ENCODE peak calls at places on chromosome 22, in four cellular contexts. One of them, this sample, is unnamed. For H3K4me1, the result is how much of the 10 kb centered on the place peaks cover.

GRCh38 chr22:31929126-31929928 is 15.0 kb upstream of the YWHAH start:
- DNase-seq in adrenal gland: no peak
- DNase-seq in colonic mucosa: peak
- DNase-seq in small intestine: no peak
- DNase-seq in this sample: no peak

GRCh38 chr22:31230871-31231621 is 18.9 kb downstream of the LIMK2 start:
- DNase-seq in adrenal gland: peak
- DNase-seq in colonic mucosa: peak
- DNase-seq in small intestine: peak
- DNase-seq in this sample: no peak

GRCh38 chr22:28297504-28297903 is 378.4 kb upstream of the PITPNB start:
- DNase-seq in small intestine: peak
- DNase-seq in adrenal gland: no peak
- DNase-seq in colonic mucosa: no peak
- DNase-seq in this sample: no peak

GRCh38 chr22:30305519-30305905 is 16.2 kb upstream of the CASTOR1 start:
- DNase-seq in colonic mucosa: peak
- DNase-seq in small intestine: peak
- DNase-seq in adrenal gland: peak
- DNase-seq in this sample: no peak

GRCh38 chr22:38924197-38924952 is 33.0 kb upstream of the APOBEC3A start:
- DNase-seq in adrenal gland: peak
- DNase-seq in small intestine: peak
- DNase-seq in colonic mucosa: peak
- DNase-seq in this sample: no peak

GRCh38 chr22:21931056-21931455 is 21.6 kb downstream of the PPM1F start:
- DNase-seq in adrenal gland: no peak
- DNase-seq in small intestine: no peak
- DNase-seq in colonic mucosa: no peak
- DNase-seq in this sample: no peak

GRCh38 chr22:19986410-19987341 is 29.9 kb downstream of the ARVCF start:
- DNase-seq in colonic mucosa: peak
- DNase-seq in adrenal gland: peak
- DNase-seq in small intestine: peak
- DNase-seq in this sample: no peak

GRCh38 chr22:37237371-37238268 is 6.4 kb downstream of the RAC2 start:
- DNase-seq in colonic mucosa: no peak
- DNase-seq in small intestine: no peak
- DNase-seq in adrenal gland: no peak
- DNase-seq in this sample: no peak

GRCh38 chr22:44341431-44342346 is 28.9 kb upstream of the SHISAL1 start:
- DNase-seq in adrenal gland: no peak
- DNase-seq in small intestine: no peak
- DNase-seq in colonic mucosa: no peak
- DNase-seq in this sample: no peak

GRCh38 chr22:27876684-27877083 is 42.4 kb downstream of the PITPNB start:
- DNase-seq in colonic mucosa: no peak
- DNase-seq in adrenal gland: no peak
- DNase-seq in small intestine: no peak
- DNase-seq in this sample: no peak

GRCh38 chr22:19970031-19970478 is 28.4 kb upstream of the TXNRD2 start:
- DNase-seq in colonic mucosa: no peak
- DNase-seq in adrenal gland: peak
- DNase-seq in small intestine: no peak
- DNase-seq in this sample: no peak

GRCh38 chr22:35893698-35894097 is 134.9 kb downstream of the RBFOX2 start:
- DNase-seq in small intestine: peak
- DNase-seq in adrenal gland: no peak
- DNase-seq in colonic mucosa: no peak
- DNase-seq in this sample: no peak

GRCh38 chr22:46673205-46673604 is 53.0 kb downstream of the GRAMD4 start:
- DNase-seq in small intestine: no peak
- DNase-seq in adrenal gland: no peak
- DNase-seq in colonic mucosa: no peak
- DNase-seq in this sample: no peak

GRCh38 chr22:30425616-30426394 is at the start of gene MTFP1:
- DNase-seq in small intestine: peak
- DNase-seq in adrenal gland: peak
- DNase-seq in colonic mucosa: peak
- DNase-seq in this sample: no peak

GRCh38 chr22:36016656-36017055 is 12.0 kb downstream of the RBFOX2 start:
- DNase-seq in colonic mucosa: no peak
- DNase-seq in small intestine: no peak
- DNase-seq in adrenal gland: no peak
- DNase-seq in this sample: no peak

GRCh38 chr22:40211481-40212052 is 33.8 kb downstream of the TNRC6B start:
- DNase-seq in small intestine: no peak
- DNase-seq in adrenal gland: no peak
- DNase-seq in colonic mucosa: no peak
- DNase-seq in this sample: no peak

GRCh38 chr22:17334054-17334453 is 35.2 kb upstream of the CECR2 start:
- DNase-seq in colonic mucosa: no peak
- DNase-seq in adrenal gland: no peak
- DNase-seq in small intestine: no peak
- DNase-seq in this sample: no peak

GRCh38 chr22:27149886-27150529 is 492.6 kb downstream of the MIAT start:
- DNase-seq in small intestine: no peak
- DNase-seq in adrenal gland: no peak
- DNase-seq in colonic mucosa: no peak
- DNase-seq in this sample: no peak

GRCh38 chr22:31828739-31829138 is 74.9 kb downstream of the DEPDC5 start:
- DNase-seq in adrenal gland: no peak
- DNase-seq in small intestine: no peak
- DNase-seq in colonic mucosa: no peak
- DNase-seq in this sample: no peak

GRCh38 chr22:44088976-44089570 is 65.0 kb downstream of the PARVB start:
- DNase-seq in small intestine: no peak
- DNase-seq in adrenal gland: peak
- DNase-seq in colonic mucosa: no peak
- DNase-seq in this sample: no peak

GRCh38 chr22:35116269-35116668 is 50.3 kb downstream of the ISX start:
- DNase-seq in colonic mucosa: no peak
- DNase-seq in adrenal gland: no peak
- DNase-seq in small intestine: peak
- DNase-seq in this sample: no peak

GRCh38 chr22:28029201-28029948 is 110.3 kb upstream of the PITPNB start:
- DNase-seq in colonic mucosa: peak
- DNase-seq in adrenal gland: peak
- DNase-seq in small intestine: peak
- DNase-seq in this sample: no peak

GRCh38 chr22:35538801-35539321 is 1.8 kb upstream of the RASD2 start:
- DNase-seq in small intestine: peak
- DNase-seq in adrenal gland: peak
- DNase-seq in colonic mucosa: peak
- DNase-seq in this sample: no peak

GRCh38 chr22:47057916-47058585 is 295.6 kb downstream of the TBC1D22A start:
- DNase-seq in adrenal gland: no peak
- DNase-seq in colonic mucosa: no peak
- DNase-seq in small intestine: no peak
- DNase-seq in this sample: no peak

GRCh38 chr22:30196141-30196866 is 50.3 kb downstream of the LIF start:
- DNase-seq in adrenal gland: peak
- DNase-seq in colonic mucosa: peak
- DNase-seq in small intestine: no peak
- DNase-seq in this sample: peak

GRCh38 chr22:35530700-35531099 is 9.9 kb upstream of the RASD2 start:
- DNase-seq in colonic mucosa: no peak
- DNase-seq in small intestine: no peak
- DNase-seq in adrenal gland: no peak
- DNase-seq in this sample: no peak

GRCh38 chr22:39556970-39557811 is 13.4 kb upstream of the CACNA1I start:
- DNase-seq in adrenal gland: peak
- DNase-seq in small intestine: no peak
- DNase-seq in colonic mucosa: no peak
- DNase-seq in this sample: no peak

GRCh38 chr22:17634696-17635095 is 3.9 kb upstream of the BCL2L13 start:
- DNase-seq in adrenal gland: peak
- DNase-seq in colonic mucosa: no peak
- DNase-seq in small intestine: no peak
- DNase-seq in this sample: no peak

GRCh38 chr22:31272522-31273446 is 19.5 kb downstream of the PIK3IP1 start:
- DNase-seq in small intestine: peak
- DNase-seq in adrenal gland: peak
- DNase-seq in colonic mucosa: peak
- DNase-seq in this sample: no peak

GRCh38 chr22:45627489-45628233 is 44.0 kb upstream of the ATXN10 start:
- DNase-seq in adrenal gland: no peak
- DNase-seq in colonic mucosa: no peak
- DNase-seq in small intestine: no peak
- DNase-seq in this sample: no peak

GRCh38 chr22:17057959-17058814 is 26.6 kb upstream of the IL17RA start:
- DNase-seq in adrenal gland: peak
- DNase-seq in colonic mucosa: peak
- DNase-seq in small intestine: peak
- DNase-seq in this sample: peak

GRCh38 chr22:50483106-50483505 is 1.8 kb downstream of the ADM2 start:
- DNase-seq in adrenal gland: no peak
- DNase-seq in colonic mucosa: no peak
- DNase-seq in small intestine: no peak
- DNase-seq in this sample: no peak
- H3K4me1 ChIP-seq in adrenal gland: under half
- H3K4me1 ChIP-seq in colonic mucosa: under half
- H3K4me1 ChIP-seq in small intestine: under half
- H3K4me1 ChIP-seq in this sample: under half

GRCh38 chr22:42639541-42640241 is 710 bp downstream of the ATP5MGL start:
- DNase-seq in colonic mucosa: no peak
- DNase-seq in small intestine: no peak
- DNase-seq in adrenal gland: no peak
- DNase-seq in this sample: no peak

GRCh38 chr22:42644422-42645340 is 4.3 kb upstream of the ATP5MGL start:
- DNase-seq in adrenal gland: peak
- DNase-seq in small intestine: peak
- DNase-seq in colonic mucosa: no peak
- DNase-seq in this sample: no peak

GRCh38 chr22:42642801-42643631 is 2.6 kb upstream of the ATP5MGL start:
- DNase-seq in colonic mucosa: no peak
- DNase-seq in adrenal gland: no peak
- DNase-seq in small intestine: no peak
- DNase-seq in this sample: no peak

GRCh38 chr22:42643632-42644421 is 3.4 kb upstream of the ATP5MGL start:
- DNase-seq in small intestine: no peak
- DNase-seq in colonic mucosa: no peak
- DNase-seq in adrenal gland: peak
- DNase-seq in this sample: no peak

GRCh38 chr22:42641801-42642413 is 1.5 kb upstream of the ATP5MGL start:
- DNase-seq in colonic mucosa: no peak
- DNase-seq in adrenal gland: peak
- DNase-seq in small intestine: no peak
- DNase-seq in this sample: no peak
- H3K4me1 ChIP-seq in colonic mucosa: under half
- H3K4me1 ChIP-seq in adrenal gland: half or more
- H3K4me1 ChIP-seq in small intestine: under half
- H3K4me1 ChIP-seq in this sample: under half

DNA sequence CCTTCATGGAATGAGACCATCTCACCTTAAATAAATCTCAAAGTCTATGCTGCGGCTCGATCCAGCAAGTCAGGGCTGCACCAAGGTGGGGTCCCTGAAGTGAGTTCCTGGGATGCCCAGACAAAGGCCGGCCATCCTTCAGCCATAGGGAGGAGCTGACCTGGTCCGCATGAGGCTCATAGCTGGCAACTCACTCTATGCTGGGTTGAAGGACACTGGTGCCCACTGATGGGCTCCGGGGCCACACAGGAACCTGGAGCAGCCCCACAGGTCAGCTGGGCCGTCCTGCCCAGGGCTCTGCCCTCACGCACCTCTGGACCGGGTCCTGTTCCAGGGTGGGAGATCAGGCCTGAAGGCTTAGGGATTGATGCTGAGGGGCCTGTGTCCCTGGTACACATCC is 1339.3 kb downstream of the TBC1D22A start:
- DNase-seq in adrenal gland: no peak
- DNase-seq in colonic mucosa: no peak
- DNase-seq in small intestine: no peak
- DNase-seq in this sample: no peak
- H3K4me1 ChIP-seq in adrenal gland: under half
- H3K4me1 ChIP-seq in colonic mucosa: under half
- H3K4me1 ChIP-seq in small intestine: under half
- H3K4me1 ChIP-seq in this sample: under half

DNA sequence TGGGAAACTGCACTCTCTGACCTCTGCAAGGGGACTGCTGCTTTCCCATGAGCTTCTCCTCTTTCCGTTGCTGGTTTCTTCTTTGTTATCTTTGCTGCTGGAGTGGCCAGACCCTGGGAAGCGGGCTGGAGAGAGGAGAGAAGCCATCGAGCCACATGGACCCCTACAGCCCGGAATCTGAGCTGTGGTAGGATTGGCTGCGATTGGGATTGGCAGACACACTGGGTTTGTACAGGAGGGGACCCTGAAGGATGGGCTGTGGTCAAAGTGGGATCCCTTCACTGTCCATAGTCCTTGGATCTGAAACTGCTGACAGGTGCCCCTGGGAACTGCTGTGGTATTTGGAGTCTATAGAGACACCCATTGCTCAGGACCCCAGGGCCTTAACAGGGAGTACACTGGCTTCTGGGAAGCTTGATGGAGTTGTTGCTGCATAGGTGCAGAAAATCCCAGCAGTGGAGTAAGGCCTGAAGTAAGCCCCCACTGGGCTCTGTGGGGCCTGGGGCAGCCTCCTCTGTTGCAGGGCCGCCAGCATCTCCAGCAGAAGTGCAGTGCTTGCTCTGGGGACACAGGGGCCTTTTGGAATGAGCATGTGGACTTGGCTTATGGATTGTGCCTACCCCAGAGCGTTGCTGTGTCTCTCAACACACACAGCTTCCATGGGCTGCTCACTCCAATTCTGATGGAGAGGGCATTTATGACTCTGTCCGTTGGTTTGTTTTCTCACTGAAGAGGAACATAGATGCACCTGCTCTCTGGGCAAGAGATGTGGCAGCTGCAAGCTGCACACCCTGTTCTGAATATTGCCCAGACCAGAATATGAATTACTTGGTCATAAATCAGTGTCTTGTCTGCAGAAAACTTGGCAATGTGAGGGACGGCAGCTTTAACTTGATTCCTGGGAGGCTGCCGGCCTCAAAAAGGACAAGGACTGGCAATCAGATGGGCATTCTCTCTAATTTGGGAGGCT is 32.0 kb downstream of the BCR start:
- DNase-seq in colonic mucosa: no peak
- DNase-seq in adrenal gland: no peak
- DNase-seq in small intestine: no peak
- DNase-seq in this sample: no peak
- H3K4me1 ChIP-seq in colonic mucosa: under half
- H3K4me1 ChIP-seq in adrenal gland: under half
- H3K4me1 ChIP-seq in small intestine: under half
- H3K4me1 ChIP-seq in this sample: under half

GRCh38 chr22:42533638-42533977 is 14.0 kb upstream of the RRP7A start:
- DNase-seq in colonic mucosa: no peak
- DNase-seq in adrenal gland: no peak
- DNase-seq in small intestine: no peak
- DNase-seq in this sample: no peak

DNA sequence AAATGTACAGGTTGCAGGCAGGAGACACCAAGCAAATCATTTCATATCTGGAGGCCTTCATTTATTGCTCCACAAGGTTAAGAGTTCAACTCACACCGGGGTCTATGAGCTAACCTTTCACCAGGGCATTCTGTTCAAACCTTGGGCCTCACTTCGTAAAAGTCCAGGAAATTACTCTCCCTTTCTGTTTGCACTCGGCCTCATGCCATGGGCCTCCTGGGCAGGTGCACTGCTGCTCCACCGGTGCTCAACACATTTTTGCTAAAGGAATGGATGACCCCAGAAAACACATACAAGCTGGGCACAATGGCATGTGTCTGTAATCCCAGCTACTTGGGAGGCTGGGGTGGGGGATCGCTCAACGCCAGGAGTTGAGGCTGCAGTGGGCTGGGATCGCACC is 16.6 kb upstream of the RRP7A start:
- DNase-seq in colonic mucosa: no peak
- DNase-seq in small intestine: no peak
- DNase-seq in adrenal gland: no peak
- DNase-seq in this sample: no peak
- H3K4me1 ChIP-seq in colonic mucosa: under half
- H3K4me1 ChIP-seq in small intestine: under half
- H3K4me1 ChIP-seq in adrenal gland: under half
- H3K4me1 ChIP-seq in this sample: under half

This sample was measured in iPS DF 6.9.